ENCODE peak calls at places on chromosomes 6 and 20, in nine cellular contexts. One of them, this sample, is unnamed.

GRCh38 chr20:51600950-51601349 is 58.4 kb upstream of the NFATC2 start:
- DNase-seq in fibroblast of the aortic adventitia: no peak
- DNase-seq in fibroblast of mammary gland: no peak
- DNase-seq in WTC11: no peak
- DNase-seq in glutamatergic neuron: no peak
- DNase-seq in hypothalamus: no peak
- DNase-seq in iPS DF 19.7: no peak
- DNase-seq in Right ventricle myocardium superior: no peak
- DNase-seq in T-cell: no peak
- DNase-seq in this sample: no peak

GRCh38 chr6:29521006-29521680 is 33.4 kb upstream of the MAS1L start:
- DNase-seq in fibroblast of the aortic adventitia: no peak
- DNase-seq in fibroblast of mammary gland: no peak
- DNase-seq in WTC11: no peak
- DNase-seq in glutamatergic neuron: no peak
- DNase-seq in hypothalamus: no peak
- DNase-seq in iPS DF 19.7: no peak
- DNase-seq in Right ventricle myocardium superior: no peak
- DNase-seq in T-cell: no peak
- DNase-seq in this sample: no peak

GRCh38 chr20:12394786-12395185 is 477.1 kb downstream of the BTBD3 start:
- DNase-seq in fibroblast of the aortic adventitia: peak
- DNase-seq in fibroblast of mammary gland: no peak
- DNase-seq in WTC11: peak
- DNase-seq in glutamatergic neuron: no peak
- DNase-seq in hypothalamus: no peak
- DNase-seq in iPS DF 19.7: no peak
- DNase-seq in Right ventricle myocardium superior: no peak
- DNase-seq in T-cell: no peak
- DNase-seq in this sample: peak

GRCh38 chr20:38057351-38057972 is 23.9 kb downstream of the RPRD1B start:
- DNase-seq in fibroblast of the aortic adventitia: peak
- DNase-seq in fibroblast of mammary gland: peak
- DNase-seq in WTC11: peak
- DNase-seq in glutamatergic neuron: peak
- DNase-seq in hypothalamus: peak
- DNase-seq in iPS DF 19.7: peak
- DNase-seq in Right ventricle myocardium superior: peak
- DNase-seq in T-cell: peak
- DNase-seq in this sample: peak

GRCh38 chr6:118383924-118384323 is 164.2 kb upstream of the PLN start:
- DNase-seq in fibroblast of the aortic adventitia: no peak
- DNase-seq in fibroblast of mammary gland: peak
- DNase-seq in WTC11: no peak
- DNase-seq in glutamatergic neuron: no peak
- DNase-seq in hypothalamus: no peak
- DNase-seq in iPS DF 19.7: no peak
- DNase-seq in Right ventricle myocardium superior: no peak
- DNase-seq in T-cell: no peak
- DNase-seq in this sample: no peak

GRCh38 chr6:125519367-125519766 is 217.6 kb upstream of the HDDC2 start:
- DNase-seq in fibroblast of the aortic adventitia: peak
- DNase-seq in fibroblast of mammary gland: no peak
- DNase-seq in WTC11: no peak
- DNase-seq in glutamatergic neuron: no peak
- DNase-seq in hypothalamus: no peak
- DNase-seq in iPS DF 19.7: no peak
- DNase-seq in Right ventricle myocardium superior: no peak
- DNase-seq in T-cell: no peak
- DNase-seq in this sample: peak

GRCh38 chr6:117222861-117223260 is 42.5 kb upstream of the VGLL2 start:
- DNase-seq in fibroblast of the aortic adventitia: no peak
- DNase-seq in fibroblast of mammary gland: no peak
- DNase-seq in WTC11: no peak
- DNase-seq in glutamatergic neuron: no peak
- DNase-seq in hypothalamus: no peak
- DNase-seq in iPS DF 19.7: no peak
- DNase-seq in Right ventricle myocardium superior: no peak
- DNase-seq in T-cell: no peak
- DNase-seq in this sample: no peak

GRCh38 chr6:37074053-37074827 is 68.8 kb downstream of the FGD2 start:
- DNase-seq in fibroblast of the aortic adventitia: peak
- DNase-seq in fibroblast of mammary gland: peak
- DNase-seq in WTC11: no peak
- DNase-seq in glutamatergic neuron: peak
- DNase-seq in hypothalamus: no peak
- DNase-seq in iPS DF 19.7: no peak
- DNase-seq in Right ventricle myocardium superior: peak
- DNase-seq in T-cell: no peak
- DNase-seq in this sample: peak

GRCh38 chr20:3712279-3712873 is at the start of gene SIGLEC1:
- DNase-seq in fibroblast of the aortic adventitia: no peak
- DNase-seq in fibroblast of mammary gland: no peak
- DNase-seq in WTC11: no peak
- DNase-seq in glutamatergic neuron: no peak
- DNase-seq in hypothalamus: no peak
- DNase-seq in iPS DF 19.7: no peak
- DNase-seq in Right ventricle myocardium superior: peak
- DNase-seq in T-cell: no peak
- DNase-seq in this sample: no peak

GRCh38 chr6:93219447-93219846 is 199.9 kb downstream of the EPHA7 start:
- DNase-seq in fibroblast of the aortic adventitia: no peak
- DNase-seq in fibroblast of mammary gland: no peak
- DNase-seq in WTC11: no peak
- DNase-seq in glutamatergic neuron: no peak
- DNase-seq in hypothalamus: no peak
- DNase-seq in iPS DF 19.7: no peak
- DNase-seq in Right ventricle myocardium superior: no peak
- DNase-seq in T-cell: no peak
- DNase-seq in this sample: no peak

GRCh38 chr6:81708306-81708705 is 44.2 kb downstream of the TENT5A start:
- DNase-seq in fibroblast of the aortic adventitia: no peak
- DNase-seq in fibroblast of mammary gland: no peak
- DNase-seq in WTC11: no peak
- DNase-seq in glutamatergic neuron: no peak
- DNase-seq in hypothalamus: no peak
- DNase-seq in iPS DF 19.7: peak
- DNase-seq in Right ventricle myocardium superior: no peak
- DNase-seq in T-cell: no peak
- DNase-seq in this sample: no peak

GRCh38 chr6:169986848-169987498 is 235.6 kb downstream of the ERMARD start:
- DNase-seq in fibroblast of the aortic adventitia: no peak
- DNase-seq in fibroblast of mammary gland: no peak
- DNase-seq in WTC11: no peak
- DNase-seq in glutamatergic neuron: peak
- DNase-seq in hypothalamus: no peak
- DNase-seq in iPS DF 19.7: no peak
- DNase-seq in Right ventricle myocardium superior: no peak
- DNase-seq in T-cell: no peak
- DNase-seq in this sample: no peak